ENCODE peak calls at places on chromosomes 12 and 14, in seven cellular contexts. W is HCT116, P is K562, M is GM12878, J is SK-N-SH, A is H1, D is HepG2. Y is an unnamed sample.

GRCh38 chr14:53655080-53655785 is 301.4 kb downstream of the BMP4 start:
- DNase-seq in W (no peak), P (no peak), M (no peak), J (no peak), A (no peak), D (no peak), Y (no peak)

GRCh38 chr14:96168581-96168980 is 36.1 kb upstream of the BDKRB2 start:
- DNase-seq in W (no peak), P (no peak), M (no peak), J (no peak), A (no peak), D (no peak), Y (no peak)

GRCh38 chr14:38838049-38838978 is 264.7 kb downstream of the SEC23A start:
- DNase-seq in W (no peak), P (no peak), M (no peak), J (no peak), A (no peak), D (no peak), Y (no peak)

GRCh38 chr12:65510584-65511050 is 232.1 kb downstream of the MSRB3 start:
- DNase-seq in W (peak), P (no peak), M (no peak), J (no peak), A (peak), D (peak), Y (no peak)

GRCh38 chr14:73261520-73262426 is 24.5 kb downstream of the PAPLN start:
- DNase-seq in W (no peak), P (no peak), M (no peak), J (peak), A (no peak), D (no peak), Y (no peak)

GRCh38 chr12:24228980-24229730 is 279.7 kb upstream of the SOX5 start:
- DNase-seq in W (no peak), P (no peak), M (no peak), J (no peak), A (no peak), D (no peak), Y (no peak)

GRCh38 chr12:47276253-47277070 is 196.7 kb upstream of the AMIGO2 start:
- DNase-seq in W (no peak), P (peak), M (peak), J (no peak), A (no peak), D (peak), Y (no peak)

GRCh38 chr12:123782997-123783792 is 21.1 kb downstream of the DNAH10 start:
- DNase-seq in W (no peak), P (no peak), M (no peak), J (no peak), A (no peak), D (no peak), Y (no peak)

GRCh38 chr14:54221971-54222370 is 174.8 kb upstream of the CDKN3 start:
- DNase-seq in W (no peak), P (no peak), M (no peak), J (no peak), A (no peak), D (no peak), Y (no peak)

GRCh38 chr12:13973981-13974380 is 7.4 kb downstream of the GRIN2B start:
- DNase-seq in W (no peak), P (no peak), M (no peak), J (no peak), A (no peak), D (no peak), Y (no peak)

GRCh38 chr12:9084417-9084816 is 31.3 kb downstream of the A2M start:
- DNase-seq in W (no peak), P (no peak), M (no peak), J (no peak), A (no peak), D (no peak), Y (no peak)

GRCh38 chr14:29035129-29035528 is 268.5 kb downstream of the FOXG1 start:
- DNase-seq in W (no peak), P (no peak), M (no peak), J (no peak), A (no peak), D (no peak), Y (no peak)

GRCh38 chr14:75559451-75560187 is 18.8 kb upstream of the FLVCR2 start:
- DNase-seq in W (no peak), P (no peak), M (no peak), J (no peak), A (no peak), D (no peak), Y (no peak)
- TF ChIP-seq JUND in W (no peak), P (no peak), M (no peak), J (no peak), A (no peak), D (no peak), Y (no peak)

GRCh38 chr14:50225067-50225973 is 6.1 kb downstream of the SOS2 start:
- DNase-seq in W (no peak), P (no peak), M (no peak), J (peak), A (no peak), D (peak), Y (no peak)
- TF ChIP-seq JUND in W (no peak), P (no peak), M (no peak), J (peak), A (no peak), D (no peak), Y (no peak)

GRCh38 chr14:63378444-63378843 is 59.7 kb upstream of the GPHB5 start:
- DNase-seq in W (no peak), P (no peak), M (no peak), J (no peak), A (no peak), D (no peak), Y (no peak)

GRCh38 chr14:63387691-63388090 is 69.0 kb upstream of the GPHB5 start:
- DNase-seq in W (no peak), P (no peak), M (no peak), J (no peak), A (no peak), D (no peak), Y (no peak)

GRCh38 chr14:63388766-63389431 is 70.2 kb upstream of the GPHB5 start:
- DNase-seq in W (peak), P (peak), M (peak), J (peak), A (peak), D (peak), Y (peak)

DNA sequence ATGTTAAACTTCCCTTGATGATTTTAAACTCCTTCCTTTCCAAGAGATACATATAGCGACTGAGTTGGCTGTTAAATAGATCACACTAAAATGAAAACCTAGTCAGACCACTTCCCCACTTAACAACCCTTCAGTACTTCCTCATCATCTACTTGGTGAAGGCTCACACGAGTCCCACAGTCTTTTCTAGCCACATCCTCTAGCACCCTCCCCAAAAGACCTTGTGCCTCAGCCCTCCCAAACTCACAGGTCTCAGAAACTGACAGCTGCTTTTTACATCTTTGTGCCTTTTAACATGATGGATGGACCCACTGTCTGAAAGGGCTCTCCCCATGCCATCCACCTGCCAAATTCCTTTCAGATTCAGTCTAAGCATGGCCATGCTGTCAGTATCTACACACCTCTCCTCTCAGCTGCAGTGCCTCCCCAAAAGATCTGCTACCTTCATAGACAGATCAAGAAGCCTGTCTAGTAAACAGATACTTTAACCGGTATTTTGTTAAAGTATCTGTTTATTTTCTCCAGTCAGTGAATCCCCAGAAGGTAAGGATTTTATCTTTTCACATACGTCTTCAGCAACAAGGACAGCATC is 65.1 kb upstream of the GPHB5 start:
- DNase-seq in W (no peak), P (no peak), M (peak), J (no peak), A (no peak), D (no peak), Y (no peak)
- TF ChIP-seq JUND in W (no peak), P (no peak), M (no peak), J (no peak), A (no peak), D (no peak), Y (no peak)

DNA sequence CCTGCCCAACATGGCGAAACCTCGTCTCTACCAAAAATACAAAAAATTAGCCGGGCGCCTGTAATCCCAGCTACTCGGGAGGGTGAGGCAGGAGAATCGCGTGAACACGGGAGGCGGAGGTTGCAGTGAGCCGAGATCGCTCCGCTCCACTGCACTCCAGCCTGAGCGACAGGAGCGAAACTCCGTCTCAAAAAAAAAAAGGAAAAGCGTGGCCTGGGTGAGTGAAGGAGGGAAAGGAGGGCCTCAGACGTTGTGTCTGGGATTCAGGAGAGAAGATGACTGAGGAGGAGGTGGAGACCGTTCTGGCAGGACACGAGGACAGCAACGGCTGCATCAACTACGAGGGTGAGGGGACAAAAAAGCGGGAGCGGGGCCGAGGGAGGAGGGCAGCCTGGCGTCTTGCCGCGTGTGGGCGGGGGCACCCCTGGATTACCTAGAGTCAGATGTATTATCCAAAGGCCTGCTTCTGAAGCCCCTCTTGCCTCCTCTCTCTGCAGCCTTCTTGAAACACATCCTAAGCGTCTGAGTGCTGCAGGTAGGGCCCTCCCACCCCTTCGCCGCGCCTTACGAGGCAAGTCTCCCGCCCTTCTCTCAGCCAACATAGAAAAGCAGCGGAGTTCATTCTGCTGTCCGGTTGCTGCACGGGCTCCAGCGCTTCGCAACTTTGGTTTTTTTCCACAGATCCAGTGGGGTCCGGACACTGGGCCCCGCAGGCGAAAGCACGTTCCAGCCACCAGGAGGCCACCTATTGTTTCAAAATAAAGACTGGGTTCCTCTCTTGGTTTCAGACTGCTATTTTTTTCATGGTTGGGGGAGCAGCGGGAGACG is 744 bp upstream of the MYL6 start:
- DNase-seq in W (peak), P (peak), M (no peak), J (peak), A (peak), D (peak), Y (peak)
- TF ChIP-seq JUND in W (no peak), P (no peak), M (no peak), J (no peak), A (no peak), D (no peak), Y (no peak)

GRCh38 chr14:60035177-60035576 is 56.5 kb upstream of the PCNX4 start:
- DNase-seq in W (no peak), P (no peak), M (no peak), J (no peak), A (no peak), D (no peak), Y (no peak)
- TF ChIP-seq JUND in W (no peak), P (no peak), M (no peak), J (no peak), A (no peak), D (no peak), Y (no peak)

GRCh38 chr14:35474323-35474722 is 59.6 kb upstream of the INSM2 start:
- DNase-seq in W (no peak), P (no peak), M (no peak), J (no peak), A (no peak), D (no peak), Y (no peak)

DNA sequence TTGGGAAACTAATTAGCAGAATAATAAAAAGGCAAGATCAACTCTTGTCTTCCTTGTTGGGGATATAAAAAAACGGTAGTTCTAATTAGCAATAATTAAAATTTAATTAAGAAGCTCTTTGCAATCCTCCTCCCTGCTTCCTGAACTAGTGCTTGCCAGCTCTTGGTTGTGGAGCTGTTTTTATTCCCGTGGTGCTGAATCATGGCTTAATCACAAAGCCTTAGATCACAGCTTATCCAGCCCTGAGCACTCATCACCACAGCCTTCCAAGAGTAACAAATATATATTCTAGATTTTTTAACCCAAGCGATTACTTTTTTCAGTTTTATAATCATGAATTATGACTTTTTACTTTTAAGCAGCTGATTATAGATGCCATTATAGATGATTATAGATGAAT is 63.2 kb upstream of the INSM2 start:
- DNase-seq in W (no peak), P (no peak), M (no peak), J (no peak), A (no peak), D (no peak), Y (peak)
- TF ChIP-seq JUND in W (no peak), P (no peak), M (no peak), J (no peak), A (no peak), D (no peak), Y (no peak)

DNA sequence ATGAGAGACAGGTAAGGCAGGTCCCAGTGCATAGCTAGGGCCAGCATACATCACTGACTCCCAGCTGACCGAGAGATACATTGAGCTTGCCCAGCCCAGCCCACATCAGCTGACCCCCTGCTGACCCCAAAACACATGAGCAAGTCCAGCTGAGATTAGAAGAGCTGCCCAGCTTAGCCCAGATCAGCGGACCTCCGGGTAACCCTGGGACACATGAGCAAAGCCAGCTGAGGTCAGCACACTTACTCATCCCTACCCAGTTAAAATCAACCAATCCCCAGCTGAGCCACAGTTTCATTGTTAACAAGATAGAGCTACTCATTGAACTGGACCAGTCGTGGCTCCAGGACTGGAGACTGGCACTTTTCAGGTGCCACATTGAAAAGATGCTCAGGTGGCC is 21.8 kb upstream of the FBXO34 start:
- DNase-seq in W (no peak), P (no peak), M (no peak), J (no peak), A (no peak), D (no peak), Y (no peak)
- TF ChIP-seq JUND in W (no peak), P (no peak), M (no peak), J (no peak), A (no peak), D (no peak), Y (no peak)

GRCh38 chr14:91953170-91953985 is 5.9 kb upstream of the FBLN5 start:
- DNase-seq in W (no peak), P (no peak), M (no peak), J (no peak), A (no peak), D (peak), Y (no peak)

GRCh38 chr14:91957876-91958313 is 10.4 kb upstream of the FBLN5 start:
- DNase-seq in W (no peak), P (no peak), M (no peak), J (no peak), A (no peak), D (peak), Y (peak)

GRCh38 chr14:91961297-91962220 is 14.1 kb upstream of the FBLN5 start:
- DNase-seq in W (no peak), P (no peak), M (no peak), J (no peak), A (no peak), D (no peak), Y (no peak)

GRCh38 chr14:91955168-91955567 is 7.7 kb upstream of the FBLN5 start:
- DNase-seq in W (no peak), P (no peak), M (no peak), J (no peak), A (no peak), D (no peak), Y (no peak)

DNA sequence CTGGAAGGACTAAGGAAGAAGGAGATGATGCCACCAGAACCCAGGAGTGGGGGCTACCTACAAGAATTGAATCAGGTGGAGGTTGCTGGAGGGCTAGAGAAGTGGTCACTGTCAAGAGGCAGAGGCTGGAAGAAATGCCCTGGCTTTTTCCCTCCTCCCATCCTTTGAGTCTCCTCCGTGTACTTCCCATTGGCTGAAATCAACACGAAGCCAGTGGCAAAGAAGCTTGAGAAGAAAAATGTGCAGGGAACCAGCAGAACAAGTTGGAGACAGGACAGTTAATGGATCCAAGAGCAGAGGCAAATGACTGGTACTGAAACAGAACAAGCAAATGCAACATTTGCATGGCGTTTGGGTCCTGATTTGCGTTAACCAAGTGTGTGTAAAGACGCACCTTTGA is 9.1 kb upstream of the FBLN5 start:
- DNase-seq in W (no peak), P (no peak), M (no peak), J (no peak), A (no peak), D (no peak), Y (no peak)
- TF ChIP-seq JUND in W (no peak), P (no peak), M (no peak), J (no peak), A (no peak), D (no peak), Y (no peak)

GRCh38 chr12:1532796-1533195 is 61.6 kb downstream of the FBXL14 start:
- DNase-seq in W (no peak), P (no peak), M (no peak), J (no peak), A (no peak), D (no peak), Y (no peak)

GRCh38 chr12:1533205-1533601 is 61.2 kb downstream of the FBXL14 start:
- DNase-seq in W (no peak), P (peak), M (peak), J (peak), A (no peak), D (no peak), Y (no peak)

GRCh38 chr12:1531160-1531653 is 63.2 kb downstream of the FBXL14 start:
- DNase-seq in W (no peak), P (peak), M (no peak), J (no peak), A (no peak), D (no peak), Y (no peak)

GRCh38 chr12:1531654-1532366 is 62.6 kb downstream of the FBXL14 start:
- DNase-seq in W (no peak), P (no peak), M (peak), J (no peak), A (no peak), D (no peak), Y (no peak)

DNA sequence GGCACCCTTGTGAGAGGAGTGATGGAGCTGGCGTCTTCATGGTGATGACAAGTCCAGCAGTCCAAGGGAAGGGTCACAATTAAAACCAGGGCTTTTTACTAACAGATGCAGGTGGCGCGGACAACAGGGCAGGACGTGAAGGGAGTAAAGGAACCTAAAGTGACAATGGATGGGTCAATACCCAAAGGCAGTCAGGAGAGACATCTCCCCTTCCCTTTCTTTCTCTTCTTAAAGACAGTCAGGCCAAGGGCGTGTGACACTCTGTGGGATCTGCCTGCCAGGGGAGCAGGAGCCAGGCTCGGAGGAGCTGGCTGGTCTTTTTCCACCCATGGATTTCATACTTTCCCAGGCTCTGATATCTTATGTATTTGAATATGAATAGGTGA is 62.0 kb downstream of the FBXL14 start:
- DNase-seq in W (no peak), P (no peak), M (no peak), J (no peak), A (no peak), D (no peak), Y (no peak)
- TF ChIP-seq JUND in W (no peak), P (no peak), M (no peak), J (no peak), A (no peak), D (no peak), Y (no peak)

GRCh38 chr12:52515927-52516831 is 4.0 kb downstream of the KRT5 start:
- DNase-seq in W (no peak), P (no peak), M (no peak), J (no peak), A (peak), D (no peak), Y (no peak)
- TF ChIP-seq JUND in W (no peak), P (no peak), M (no peak), J (no peak), A (no peak), D (no peak), Y (no peak)

Y was measured in T47D.